ENCODE peak calls at places on chromosomes 11 and 22, in six cellular contexts. One of them, this sample, is unnamed.

GRCh38 chr22:17043521-17043920 is 35.5 kb upstream of the GAB4 start:
- DNase-seq in WTC11: no peak
- DNase-seq in fibroblast of the conjunctiva: no peak
- DNase-seq in SW 1271: no peak
- DNase-seq in cardiac muscle cell: no peak
- DNase-seq in cardiac fibroblast: no peak
- DNase-seq in this sample: no peak

GRCh38 chr11:40161855-40162410 is 1297.5 kb downstream of the LRRC4C start:
- DNase-seq in WTC11: no peak
- DNase-seq in SW 1271: no peak
- DNase-seq in cardiac fibroblast: no peak
- DNase-seq in fibroblast of the conjunctiva: no peak
- DNase-seq in cardiac muscle cell: no peak
- DNase-seq in this sample: no peak

GRCh38 chr22:43079742-43080141 is 9.4 kb downstream of the TTLL1 start:
- DNase-seq in cardiac muscle cell: no peak
- DNase-seq in WTC11: no peak
- DNase-seq in SW 1271: no peak
- DNase-seq in cardiac fibroblast: no peak
- DNase-seq in fibroblast of the conjunctiva: no peak
- DNase-seq in this sample: peak; percentile 38

GRCh38 chr11:48019230-48019584 is 38.8 kb downstream of the PTPRJ start:
- DNase-seq in SW 1271: no peak
- DNase-seq in WTC11: no peak
- DNase-seq in cardiac fibroblast: no peak
- DNase-seq in fibroblast of the conjunctiva: no peak
- DNase-seq in cardiac muscle cell: peak; percentile 44
- DNase-seq in this sample: no peak

GRCh38 chr11:132119573-132119972 is 749.2 kb downstream of the NTM start:
- DNase-seq in cardiac muscle cell: no peak
- DNase-seq in cardiac fibroblast: no peak
- DNase-seq in WTC11: no peak
- DNase-seq in fibroblast of the conjunctiva: no peak
- DNase-seq in SW 1271: no peak
- DNase-seq in this sample: no peak

GRCh38 chr22:25281675-25282345 is 62.4 kb downstream of the CRYBB2 start:
- DNase-seq in cardiac fibroblast: no peak
- DNase-seq in WTC11: no peak
- DNase-seq in SW 1271: no peak
- DNase-seq in cardiac muscle cell: no peak
- DNase-seq in fibroblast of the conjunctiva: no peak
- DNase-seq in this sample: no peak

GRCh38 chr11:63489879-63490278 is 1.1 kb downstream of the PLAAT5 start:
- DNase-seq in SW 1271: no peak
- DNase-seq in cardiac muscle cell: peak; percentile 78
- DNase-seq in fibroblast of the conjunctiva: no peak
- DNase-seq in cardiac fibroblast: peak; percentile 10
- DNase-seq in WTC11: peak; percentile 39
- DNase-seq in this sample: no peak

GRCh38 chr11:43581370-43582023 is 99.0 kb upstream of the HSD17B12 start:
- DNase-seq in WTC11: no peak
- DNase-seq in cardiac fibroblast: no peak
- DNase-seq in fibroblast of the conjunctiva: no peak
- DNase-seq in SW 1271: no peak
- DNase-seq in cardiac muscle cell: no peak
- DNase-seq in this sample: no peak

GRCh38 chr22:43346521-43346929 is 3.4 kb upstream of the SCUBE1 start:
- DNase-seq in fibroblast of the conjunctiva: no peak
- DNase-seq in cardiac muscle cell: peak; percentile 39
- DNase-seq in cardiac fibroblast: peak; percentile 31
- DNase-seq in SW 1271: no peak
- DNase-seq in WTC11: peak; percentile 87
- DNase-seq in this sample: peak; percentile 62

GRCh38 chr11:79536155-79536917 is 95.5 kb upstream of the TENM4 start:
- DNase-seq in cardiac fibroblast: no peak
- DNase-seq in SW 1271: no peak
- DNase-seq in fibroblast of the conjunctiva: no peak
- DNase-seq in WTC11: no peak
- DNase-seq in cardiac muscle cell: no peak
- DNase-seq in this sample: no peak

GRCh38 chr22:29044657-29045176 is 16.9 kb downstream of the C22orf31 start:
- DNase-seq in cardiac fibroblast: peak; percentile 84
- DNase-seq in cardiac muscle cell: peak; percentile 77
- DNase-seq in WTC11: no peak
- DNase-seq in SW 1271: no peak
- DNase-seq in fibroblast of the conjunctiva: no peak
- DNase-seq in this sample: no peak

GRCh38 chr11:73866586-73866996 is 10.1 kb downstream of the COA4 start:
- DNase-seq in cardiac muscle cell: peak; percentile 91
- DNase-seq in cardiac fibroblast: peak; percentile 97
- DNase-seq in fibroblast of the conjunctiva: peak; percentile 65
- DNase-seq in WTC11: no peak
- DNase-seq in SW 1271: peak; percentile 33
- DNase-seq in this sample: no peak

This sample was measured in K562.